ENCODE peak calls at places on chromosome 2, in four cellular contexts. H, U, A and R are unnamed samples.
A peak's percentile ranks its signal among the peaks of the same experiment; 100 is the strongest.

GRCh38 chr2:45000921-45001628 is 8.2 kb downstream of the SIX2 start:
- DNase-seq in H (no peak), U (no peak), A (no peak), R (no peak)

GRCh38 chr2:127884436-127884835 is 1.3 kb downstream of the AMMECR1L start:
- DNase-seq in H (no peak), U (no peak), A (no peak), R (no peak)

GRCh38 chr2:42074661-42075060 is 26.8 kb downstream of the PKDCC start:
- DNase-seq in H (peak; percentile 7), U (no peak), A (no peak), R (no peak)

GRCh38 chr2:229300814-229301213 is 29.7 kb upstream of the PID1 start:
- DNase-seq in H (no peak), U (no peak), A (no peak), R (no peak)

GRCh38 chr2:32942728-32943485 is 3.8 kb upstream of the LTBP1 start:
- DNase-seq in H (no peak), U (no peak), A (no peak), R (no peak)

GRCh38 chr2:233075966-233076339 is 15.8 kb downstream of the INPP5D start:
- DNase-seq in H (no peak), U (no peak), A (peak; percentile 82), R (no peak)

GRCh38 chr2:70094978-70095832 is 7.9 kb downstream of the PCBP1 start:
- DNase-seq in H (no peak), U (no peak), A (no peak), R (peak; percentile 56)

GRCh38 chr2:44615950-44616518 is 254.3 kb downstream of the CAMKMT start:
- DNase-seq in H (peak; percentile 6), U (no peak), A (no peak), R (no peak)

GRCh38 chr2:51662187-51662586 is 630.3 kb upstream of the NRXN1 start:
- DNase-seq in H (no peak), U (no peak), A (no peak), R (no peak)

GRCh38 chr2:214604861-214605260 is 194.0 kb downstream of the VWC2L start:
- DNase-seq in H (no peak), U (no peak), A (no peak), R (no peak)

GRCh38 chr2:237012577-237013237 is 73.0 kb upstream of the COPS8 start:
- DNase-seq in H (no peak), U (no peak), A (no peak), R (no peak)

GRCh38 chr2:61775956-61776570 is 77.8 kb downstream of the FAM161A start:
- DNase-seq in H (no peak), U (no peak), A (peak; percentile 65), R (peak; percentile 27)

DNA sequence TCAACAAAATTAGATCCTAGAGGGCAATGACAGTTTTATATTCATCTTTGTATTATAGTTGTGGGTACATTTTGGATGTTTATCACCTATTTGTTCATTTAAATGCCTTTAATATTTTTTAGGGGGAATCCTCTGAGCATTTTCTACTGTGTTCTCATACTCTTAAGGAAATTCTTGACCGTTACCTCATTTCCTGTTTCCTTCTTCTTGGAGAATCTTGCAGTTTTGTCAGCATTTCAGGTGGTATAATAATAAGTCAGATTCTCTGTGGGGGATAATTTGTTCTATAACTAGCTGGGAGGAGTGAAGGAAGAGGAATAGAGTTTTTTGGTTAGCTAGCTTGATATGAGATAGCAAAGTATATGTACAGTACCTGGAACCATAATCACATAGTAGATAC is 14.0 kb downstream of the MTX2 start:
- DNase-seq in H (no peak), U (no peak), A (no peak), R (no peak)
- TF ChIP-seq TAF1 in H (no peak), U (no peak), A (no peak), R (no peak)

GRCh38 chr2:178796079-178796677 is 11.0 kb downstream of the TTN start:
- DNase-seq in H (peak; percentile 19), U (peak; percentile 32), A (no peak), R (no peak)
- TF ChIP-seq TAF1 in H (no peak), U (no peak), A (no peak), R (no peak)

DNA sequence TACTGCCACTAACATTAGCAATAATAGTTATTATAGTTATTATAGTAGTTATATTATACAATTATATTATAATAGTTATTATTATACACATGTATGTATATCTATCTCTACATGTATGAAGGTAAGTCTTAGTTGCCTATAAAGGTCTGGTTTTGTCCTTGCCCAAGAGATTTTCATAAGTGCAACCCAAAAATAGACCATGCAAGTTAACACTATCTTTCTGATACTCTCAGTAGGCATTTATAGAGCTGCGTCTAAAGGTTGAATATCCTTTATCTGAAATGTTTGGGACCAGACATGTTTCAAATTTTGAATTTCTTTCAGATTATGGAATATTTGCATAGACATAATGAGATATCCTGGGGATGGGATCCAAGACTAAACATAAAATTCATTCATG is 175.4 kb downstream of the MEMO1 start:
- DNase-seq in H (no peak), U (no peak), A (no peak), R (no peak)
- TF ChIP-seq TAF1 in H (no peak), U (no peak), A (no peak), R (no peak)

GRCh38 chr2:98444436-98445166 is at the start of gene INPP4A:
- DNase-seq in H (peak; percentile 83), U (peak; percentile 98), A (no peak), R (peak; percentile 82)

GRCh38 chr2:98445708-98446577 is 1.3 kb downstream of the INPP4A start:
- DNase-seq in H (peak; percentile 74), U (peak; percentile 42), A (no peak), R (no peak)

GRCh38 chr2:98441706-98442450 is 2.8 kb upstream of the INPP4A start:
- DNase-seq in H (no peak), U (no peak), A (no peak), R (no peak)

GRCh38 chr2:98445167-98445522 is 487 bp downstream of the INPP4A start:
- DNase-seq in H (no peak), U (no peak), A (no peak), R (no peak)

GRCh38 chr2:98442488-98442887 is 2.2 kb upstream of the INPP4A start:
- DNase-seq in H (no peak), U (no peak), A (no peak), R (no peak)
- TF ChIP-seq TAF1 in H (no peak), U (no peak), A (no peak), R (no peak)

GRCh38 chr2:144693179-144693578 is 173.3 kb upstream of the ZEB2 start:
- DNase-seq in H (no peak), U (no peak), A (no peak), R (no peak)

GRCh38 chr2:144694456-144694855 is 174.5 kb upstream of the ZEB2 start:
- DNase-seq in H (no peak), U (no peak), A (no peak), R (no peak)

GRCh38 chr2:144686518-144687215 is 166.7 kb upstream of the ZEB2 start:
- DNase-seq in H (no peak), U (no peak), A (no peak), R (no peak)

GRCh38 chr2:144695661-144696060 is 175.7 kb upstream of the ZEB2 start:
- DNase-seq in H (no peak), U (no peak), A (no peak), R (no peak)

DNA sequence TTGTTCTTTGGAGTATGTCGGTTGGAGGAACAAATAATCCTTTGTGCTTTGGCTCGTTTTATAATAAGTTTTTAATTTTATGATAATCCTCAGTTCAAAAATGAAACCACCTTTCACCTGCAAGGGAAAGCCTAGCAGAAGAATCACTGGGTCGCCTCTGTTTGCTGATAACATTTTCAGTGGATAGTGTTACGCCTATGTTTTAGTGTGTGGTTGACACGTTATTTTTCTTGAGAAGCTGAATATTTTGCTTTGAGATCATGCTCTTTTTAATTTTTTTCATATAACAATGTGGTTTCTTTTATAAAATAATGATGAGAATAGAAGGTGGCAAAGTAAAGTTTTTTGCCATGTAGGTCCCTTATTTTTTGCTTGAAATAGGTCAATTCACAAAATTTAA is 172.7 kb upstream of the ZEB2 start:
- DNase-seq in H (no peak), U (no peak), A (no peak), R (no peak)
- TF ChIP-seq TAF1 in H (no peak), U (no peak), A (no peak), R (no peak)

GRCh38 chr2:39059366-39059952 is 61.4 kb downstream of the SOS1 start:
- DNase-seq in H (peak; percentile 48), U (peak; percentile 48), A (no peak), R (no peak)
- TF ChIP-seq TAF1 in H (no peak), U (no peak), A (no peak), R (no peak)